ENCODE peak calls at places on chromosomes 1 and 21, in five cellular contexts. A is T follicular helper cell, U is OCI-LY7, Y is SJSA1, P is body of pancreas. L is an unnamed sample.

GRCh38 chr1:150365945-150366344 is 2.0 kb downstream of the RPRD2 start:
- DNase-seq in A (no peak), U (peak; percentile 46), Y (no peak), P (no peak), L (peak; percentile 32)

GRCh38 chr1:45401524-45401923 is 61.3 kb upstream of the MUTYH start:
- DNase-seq in A (no peak), U (no peak), Y (no peak), P (no peak), L (no peak)

GRCh38 chr1:2109581-2110021 is 59.4 kb downstream of the PRKCZ start:
- DNase-seq in A (no peak), U (no peak), Y (no peak), P (no peak), L (no peak)

GRCh38 chr21:39685991-39686390 is 59.0 kb upstream of the IGSF5 start:
- DNase-seq in A (no peak), U (no peak), Y (no peak), P (no peak), L (no peak)

GRCh38 chr1:152566681-152567080 is at the start of gene LCE3E:
- DNase-seq in A (no peak), U (no peak), Y (no peak), P (no peak), L (no peak)

GRCh38 chr21:14383596-14384210 is 757 bp upstream of the HSPA13 start:
- DNase-seq in A (no peak), U (peak; percentile 44), Y (no peak), P (no peak), L (no peak)

GRCh38 chr1:6350416-6351088 is 43.0 kb downstream of the ACOT7 start:
- DNase-seq in A (no peak), U (no peak), Y (no peak), P (peak; percentile 95), L (no peak)

GRCh38 chr1:238233966-238234365 is 343.2 kb upstream of the ZP4 start:
- DNase-seq in A (no peak), U (no peak), Y (no peak), P (no peak), L (no peak)

GRCh38 chr1:26043765-26044164 is 2.2 kb downstream of the SLC30A2 start:
- DNase-seq in A (no peak), U (no peak), Y (no peak), P (no peak), L (no peak)

GRCh38 chr1:162498442-162498785 is 796 bp downstream of the UHMK1 start:
- DNase-seq in A (no peak), U (peak; percentile 42), Y (no peak), P (no peak), L (no peak)

GRCh38 chr1:72230746-72231145 is 51.6 kb downstream of the NEGR1 start:
- DNase-seq in A (no peak), U (no peak), Y (no peak), P (no peak), L (no peak)

GRCh38 chr1:155003227-155003765 is 694 bp downstream of the ZBTB7B start:
- DNase-seq in A (no peak), U (peak; percentile 43), Y (no peak), P (peak; percentile 51), L (peak; percentile 37)

GRCh38 chr1:179866616-179867015 is 11.0 kb downstream of the TOR1AIP2 start:
- DNase-seq in A (no peak), U (no peak), Y (no peak), P (no peak), L (no peak)

GRCh38 chr21:41418393-41418792 is 7.6 kb upstream of the MX1 start:
- DNase-seq in A (no peak), U (no peak), Y (peak; percentile 20), P (no peak), L (no peak)

GRCh38 chr21:46585191-46585953 is 19.5 kb downstream of the S100B start:
- DNase-seq in A (no peak), U (peak; percentile 84), Y (no peak), P (no peak), L (no peak)

GRCh38 chr1:18041107-18041506 is 66.5 kb upstream of the IGSF21 start:
- DNase-seq in A (no peak), U (peak; percentile 65), Y (no peak), P (no peak), L (no peak)

GRCh38 chr1:10724948-10725852 is 71.2 kb downstream of the CASZ1 start:
- DNase-seq in A (no peak), U (no peak), Y (no peak), P (peak; percentile 88), L (no peak)

GRCh38 chr1:112344754-112345423 is 51.1 kb upstream of the CTTNBP2NL start:
- DNase-seq in A (no peak), U (no peak), Y (no peak), P (no peak), L (no peak)

GRCh38 chr1:16092923-16093511 is 19.6 kb upstream of the FAM131C start:
- DNase-seq in A (no peak), U (no peak), Y (no peak), P (no peak), L (no peak)

GRCh38 chr1:236762410-236762809 is 32.7 kb upstream of the MTR start:
- DNase-seq in A (no peak), U (no peak), Y (no peak), P (no peak), L (no peak)

L was measured in ACHN.